ENCODE peak calls at places on chromosomes 5 and 9, in five cellular contexts. U is DMS153, T is fibroblast of mammary gland, K is thoracic aorta, X is T1000. J is an unnamed sample.

GRCh38 chr5:80174790-80175189 is 81.1 kb downstream of the SERINC5 start:
- DNase-seq in U (no peak), T (no peak), K (no peak), X (no peak), J (no peak)

GRCh38 chr5:33032161-33033085 is 321.3 kb downstream of the NPR3 start:
- DNase-seq in U (no peak), T (peak; percentile 73), K (no peak), X (no peak), J (no peak)

GRCh38 chr9:74497750-74498615 is 848 bp downstream of the RORB start:
- DNase-seq in U (no peak), T (peak; percentile 24), K (no peak), X (peak; percentile 9), J (no peak)

GRCh38 chr5:7420506-7421280 is 24.8 kb downstream of the ADCY2 start:
- DNase-seq in U (no peak), T (no peak), K (no peak), X (no peak), J (no peak)

GRCh38 chr5:179805529-179806249 is 977 bp downstream of the MGAT4B start:
- DNase-seq in U (no peak), T (no peak), K (no peak), X (no peak), J (no peak)

GRCh38 chr9:91825866-91826265 is 124.2 kb downstream of the ROR2 start:
- DNase-seq in U (no peak), T (no peak), K (no peak), X (no peak), J (no peak)

GRCh38 chr5:72096602-72097205 is 10.6 kb upstream of the MAP1B start:
- DNase-seq in U (no peak), T (no peak), K (no peak), X (no peak), J (no peak)

GRCh38 chr5:149611327-149611726 is 30.0 kb downstream of the ARHGEF37 start:
- DNase-seq in U (no peak), T (peak; percentile 79), K (no peak), X (no peak), J (no peak)

GRCh38 chr9:129936222-129936621 is 101.0 kb downstream of the USP20 start:
- DNase-seq in U (no peak), T (no peak), K (no peak), X (no peak), J (no peak)

GRCh38 chr9:12314589-12314988 is 378.6 kb upstream of the TYRP1 start:
- DNase-seq in U (no peak), T (no peak), K (no peak), X (no peak), J (no peak)

GRCh38 chr5:116487045-116487444 is 87.6 kb downstream of the SEMA6A start:
- DNase-seq in U (no peak), T (no peak), K (no peak), X (no peak), J (no peak)

GRCh38 chr5:173329370-173330150 is 1.3 kb upstream of the STC2 start:
- DNase-seq in U (no peak), T (no peak), K (no peak), X (no peak), J (no peak)

GRCh38 chr5:146877783-146878470 is 630 bp downstream of the PPP2R2B start:
- DNase-seq in U (no peak), T (no peak), K (no peak), X (peak; percentile 41), J (no peak)

GRCh38 chr5:167229751-167230150 is 1061.7 kb upstream of the WWC1 start:
- DNase-seq in U (no peak), T (no peak), K (no peak), X (no peak), J (no peak)

GRCh38 chr9:4665357-4665756 is 923 bp downstream of the SPATA6L start:
- DNase-seq in U (peak; percentile 40), T (peak; percentile 82), K (no peak), X (no peak), J (no peak)

GRCh38 chr5:180059326-180059725 is 12.2 kb downstream of the RNF130 start:
- DNase-seq in U (no peak), T (no peak), K (no peak), X (no peak), J (no peak)

GRCh38 chr5:180627386-180628120 is 21.8 kb downstream of the FLT4 start:
- DNase-seq in U (no peak), T (no peak), K (no peak), X (no peak), J (no peak)

GRCh38 chr5:56175465-56175864 is 57.7 kb downstream of the ANKRD55 start:
- DNase-seq in U (no peak), T (peak; percentile 90), K (no peak), X (no peak), J (no peak)

GRCh38 chr5:133289686-133290367 is 238.0 kb downstream of the HSPA4 start:
- DNase-seq in U (peak; percentile 62), T (no peak), K (no peak), X (no peak), J (no peak)

GRCh38 chr9:92943062-92943616 is 4.2 kb upstream of the FGD3 start:
- DNase-seq in U (no peak), T (no peak), K (no peak), X (no peak), J (no peak)

GRCh38 chr5:27020965-27021364 is 17.4 kb downstream of the CDH9 start:
- DNase-seq in U (peak; percentile 30), T (peak; percentile 34), K (no peak), X (no peak), J (no peak)

GRCh38 chr5:170312666-170313065 is 15.1 kb upstream of the LCP2 start:
- DNase-seq in U (no peak), T (peak; percentile 79), K (no peak), X (no peak), J (no peak)

GRCh38 chr5:95281211-95281610 is 3.7 kb downstream of the MCTP1 start:
- DNase-seq in U (no peak), T (no peak), K (no peak), X (no peak), J (no peak)

GRCh38 chr9:113570749-113571711 is 107.5 kb downstream of the RGS3 start:
- DNase-seq in U (no peak), T (no peak), K (no peak), X (no peak), J (no peak)

GRCh38 chr9:13281356-13282016 is 2.0 kb upstream of the MPDZ start:
- DNase-seq in U (no peak), T (no peak), K (no peak), X (no peak), J (no peak)

GRCh38 chr5:449151-449550 is 6.2 kb downstream of the EXOC3 start:
- DNase-seq in U (no peak), T (no peak), K (no peak), X (no peak), J (no peak)

J was measured in glomerular endothelial cell.